ENCODE peak calls at places on chromosomes 13 and 19, in four cellular contexts. W is esophagus muscularis mucosa, X is transverse colon, E is A549. Q is an unnamed sample.

GRCh38 chr13:28012383-28012782 is 23.9 kb upstream of the URAD start:
- DNase-seq in W (no peak), X (no peak), E (peak; percentile 9), Q (no peak)

GRCh38 chr19:6828698-6829633 is 56.5 kb downstream of the VAV1 start:
- DNase-seq in W (no peak), X (no peak), E (peak; percentile 95), Q (no peak)

GRCh38 chr13:52847682-52848432 is 583 bp downstream of the PCDH8 start:
- DNase-seq in W (no peak), X (no peak), E (no peak), Q (no peak)

GRCh38 chr13:109152311-109152820 is 523.0 kb downstream of the MYO16 start:
- DNase-seq in W (no peak), X (no peak), E (no peak), Q (no peak)

GRCh38 chr13:59445812-59446211 is 717.9 kb downstream of the DIAPH3 start:
- DNase-seq in W (no peak), X (no peak), E (no peak), Q (no peak)

GRCh38 chr19:12723643-12724426 is at the start of gene TNPO2:
- DNase-seq in W (no peak), X (peak; percentile 69), E (peak; percentile 74), Q (peak; percentile 55)

GRCh38 chr19:10228925-10229324 is 2.2 kb downstream of the S1PR2 start:
- DNase-seq in W (no peak), X (no peak), E (peak; percentile 53), Q (no peak)

GRCh38 chr19:56671613-56671994 is at the start of gene ZNF835:
- DNase-seq in W (peak; percentile 97), X (peak; percentile 87), E (no peak), Q (peak; percentile 97)

GRCh38 chr19:48836089-48837017 is at the start of gene HSD17B14:
- DNase-seq in W (no peak), X (peak; percentile 23), E (peak; percentile 84), Q (peak; percentile 71)

GRCh38 chr19:58305932-58306323 is 751 bp downstream of the ERVK3-1 start:
- DNase-seq in W (no peak), X (peak; percentile 11), E (no peak), Q (no peak)

GRCh38 chr13:38308736-38309135 is 40.9 kb upstream of the UFM1 start:
- DNase-seq in W (no peak), X (no peak), E (no peak), Q (no peak)

GRCh38 chr19:16659832-16660708 is at the start of gene SMIM7:
- DNase-seq in W (peak; percentile 99), X (peak; percentile 99), E (peak; percentile 97), Q (peak; percentile 99)

DNA sequence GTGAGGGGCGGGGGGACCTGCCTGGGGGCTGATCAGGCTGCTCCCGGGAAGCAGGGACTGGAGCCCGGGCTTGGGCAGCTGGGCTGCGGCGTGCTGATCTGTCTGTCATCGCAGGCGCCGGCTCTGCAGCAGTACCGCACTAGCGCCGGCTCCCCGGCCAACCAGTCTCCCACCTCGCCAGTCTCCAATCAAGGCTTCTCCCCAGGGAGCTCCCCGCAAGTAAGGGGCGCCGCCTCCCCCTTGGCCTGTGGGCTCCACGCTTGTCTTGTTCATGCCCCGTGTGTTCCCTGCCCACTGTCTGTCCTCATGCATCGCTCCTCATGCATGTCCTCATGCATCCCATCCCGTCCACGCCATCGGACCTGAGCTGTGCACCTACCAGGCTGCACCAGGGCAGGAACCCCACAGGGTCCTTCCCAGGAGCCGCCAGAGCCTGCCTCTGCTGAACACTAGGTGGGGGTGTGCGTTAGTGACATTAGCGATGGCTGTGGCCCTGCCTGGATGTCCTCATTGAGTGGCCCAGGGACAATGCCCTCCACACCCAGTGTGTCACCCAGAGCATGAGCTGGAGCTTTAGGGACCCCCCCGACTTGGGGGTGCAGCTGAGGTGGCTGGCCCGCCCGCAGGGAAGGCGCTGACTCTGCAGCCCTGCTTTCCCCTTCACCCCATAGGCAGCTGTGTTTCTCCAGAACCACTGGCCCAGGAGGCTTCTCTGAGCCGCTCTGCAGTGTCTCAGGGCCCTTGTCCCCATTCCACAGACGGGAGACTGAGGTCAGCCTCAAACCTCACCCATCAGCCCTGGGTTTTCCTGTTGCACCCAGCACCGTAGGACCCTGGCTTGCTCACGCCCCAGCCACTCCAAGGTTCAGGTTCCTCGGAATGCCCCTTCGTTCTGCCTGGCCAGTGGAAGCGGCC is 19.5 kb downstream of the COMP start:
- DNase-seq in W (no peak), X (no peak), E (no peak), Q (no peak)
- TF ChIP-seq EP300 in W (no peak), X (no peak), E (no peak), Q (no peak)

GRCh38 chr19:39499932-39500331 is 1.2 kb downstream of the DLL3 start:
- DNase-seq in W (no peak), X (no peak), E (no peak), Q (no peak)

GRCh38 chr19:39499082-39499642 is 415 bp downstream of the DLL3 start:
- DNase-seq in W (no peak), X (no peak), E (no peak), Q (no peak)

GRCh38 chr19:39500543-39500942 is 1.8 kb downstream of the DLL3 start:
- DNase-seq in W (no peak), X (no peak), E (no peak), Q (no peak)

GRCh38 chr19:39497850-39498261 is 891 bp upstream of the DLL3 start:
- DNase-seq in W (no peak), X (peak; percentile 49), E (peak; percentile 69), Q (no peak)

GRCh38 chr19:39498262-39499081 is at the start of gene DLL3:
- DNase-seq in W (no peak), X (no peak), E (no peak), Q (no peak)
- H3K4me3 ChIP-seq in W (peak within 1 kb of the TSS; percentile 0), X (peak within 1 kb of the TSS; percentile 6), E (peak within 1 kb of the TSS; percentile 32), Q (no peak within 1 kb of the TSS)

GRCh38 chr19:1491114-1491848 is at the start of gene REEP6:
- DNase-seq in W (no peak), X (no peak), E (no peak), Q (peak; percentile 66)

GRCh38 chr19:1489463-1489971 is 633 bp downstream of the PCSK4 start:
- DNase-seq in W (no peak), X (no peak), E (no peak), Q (no peak)

GRCh38 chr19:1488282-1488601 is 1.9 kb downstream of the PCSK4 start:
- DNase-seq in W (no peak), X (no peak), E (no peak), Q (no peak)

GRCh38 chr19:1490311-1491113 is at the start of gene PCSK4:
- DNase-seq in W (peak; percentile 100), X (peak; percentile 100), E (peak; percentile 99), Q (peak; percentile 100)

DNA sequence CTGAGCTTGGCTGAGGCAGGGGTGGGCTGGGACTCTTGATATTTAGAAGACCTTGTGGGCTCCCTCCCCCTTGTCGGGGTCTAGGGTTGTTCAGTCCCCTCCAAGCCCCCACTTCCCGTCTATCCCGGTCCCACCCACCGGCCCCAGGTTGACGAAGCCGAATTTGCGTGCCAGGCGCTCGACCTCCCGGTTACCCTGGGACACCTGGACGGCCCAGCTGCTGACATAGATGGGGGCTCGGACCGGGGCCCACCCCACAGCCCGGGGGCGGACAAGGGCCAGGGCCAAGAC is 185 bp downstream of the PCSK4 start:
- DNase-seq in W (no peak), X (no peak), E (no peak), Q (no peak)
- TF ChIP-seq CTCF in W (no peak), X (no peak), E (no peak), Q (no peak)

DNA sequence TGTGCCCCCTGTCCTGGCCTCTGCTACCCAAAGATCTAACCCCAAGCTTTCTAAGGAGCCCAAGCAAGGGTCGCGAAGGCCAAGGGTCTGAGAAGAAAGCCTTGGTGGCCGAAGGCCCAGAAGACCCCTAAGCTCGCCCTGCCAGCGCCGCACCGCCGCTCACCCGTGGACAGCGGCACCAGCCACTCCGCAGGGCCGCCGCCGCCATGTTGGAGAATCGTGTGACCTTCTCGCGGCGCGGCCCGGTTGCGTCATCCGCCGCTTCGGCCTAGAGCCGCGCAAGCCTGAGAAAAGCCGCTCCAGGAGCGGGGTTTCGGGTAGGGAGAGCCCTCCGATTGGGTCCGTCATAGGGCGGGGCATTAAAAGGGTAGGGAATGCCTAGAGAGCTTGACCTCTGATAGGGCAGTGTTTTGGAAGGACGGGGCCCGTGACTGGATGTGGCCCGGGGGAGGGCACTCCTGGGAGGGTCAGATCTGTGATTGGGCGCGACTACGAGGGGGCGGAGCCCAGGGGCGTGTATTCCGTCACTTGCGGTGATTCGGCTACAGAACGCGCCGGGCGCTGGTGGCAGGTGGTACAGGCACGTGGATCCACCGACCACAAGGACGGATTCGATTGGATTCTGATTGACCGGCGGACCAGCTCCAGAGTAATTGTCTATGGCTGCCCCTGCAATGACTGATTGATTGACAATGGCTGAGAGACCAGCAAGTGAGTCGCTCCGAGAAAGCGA is at the start of gene TIMM44:
- DNase-seq in W (peak; percentile 100), X (peak; percentile 99), E (peak; percentile 98), Q (peak; percentile 98)
- TF ChIP-seq EP300 in W (no peak), X (no peak), E (no peak), Q (peak; percentile 75)

GRCh38 chr19:45497791-45498190 is 452 bp upstream of the PPM1N start:
- DNase-seq in W (no peak), X (no peak), E (no peak), Q (no peak)
- H3K4me3 ChIP-seq in W (no peak overlapping the region), X (no peak overlapping the region), E (no peak overlapping the region), Q (no peak overlapping the region)

DNA sequence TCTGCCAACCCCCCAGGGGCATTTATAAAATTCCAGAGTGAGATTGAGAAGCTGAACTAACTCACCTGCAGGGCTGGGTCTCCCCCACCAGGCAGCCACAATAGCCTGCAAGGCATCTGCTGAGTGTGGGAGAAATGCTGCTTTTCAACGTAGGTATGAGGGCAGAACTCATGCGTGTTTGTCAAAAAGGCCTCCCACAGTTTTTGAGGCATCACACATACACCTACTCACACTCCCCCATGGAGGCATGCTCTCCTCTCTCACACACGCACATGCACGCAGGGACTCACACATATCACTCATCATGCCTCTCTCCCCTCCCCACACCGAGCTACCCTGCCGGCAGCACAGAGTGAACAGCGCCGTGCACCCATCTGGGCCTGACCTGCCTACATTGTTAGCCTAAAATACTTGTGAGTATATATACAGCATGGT is 390.5 kb downstream of the FGF9 start:
- DNase-seq in W (peak; percentile 78), X (no peak), E (no peak), Q (no peak)
- TF ChIP-seq CTCF in W (no peak), X (no peak), E (no peak), Q (no peak)

GRCh38 chr19:41638624-41639023 is 11.8 kb upstream of the CEACAM4 start:
- DNase-seq in W (no peak), X (no peak), E (no peak), Q (no peak)
- TF ChIP-seq EP300 in W (no peak), X (no peak), E (no peak), Q (no peak)

GRCh38 chr19:53577968-53578367 is 40.0 kb downstream of the ZNF331 start:
- DNase-seq in W (no peak), X (no peak), E (no peak), Q (no peak)

GRCh38 chr19:53580871-53581835 is 43.2 kb downstream of the ZNF331 start:
- DNase-seq in W (no peak), X (no peak), E (no peak), Q (no peak)

GRCh38 chr19:53579518-53579917 is 41.6 kb downstream of the ZNF331 start:
- DNase-seq in W (no peak), X (no peak), E (no peak), Q (no peak)

GRCh38 chr19:53581871-53582279 is 43.9 kb downstream of the ZNF331 start:
- DNase-seq in W (no peak), X (no peak), E (no peak), Q (no peak)

GRCh38 chr19:53576941-53577653 is 39.2 kb downstream of the ZNF331 start:
- DNase-seq in W (no peak), X (no peak), E (no peak), Q (no peak)
- H3K4me3 ChIP-seq in W (no peak overlapping the region), X (no peak overlapping the region), E (no peak overlapping the region), Q (no peak overlapping the region)